ENCODE peak calls at places on chromosomes 5 and 9, in ten cellular contexts. One of them, this sample, is unnamed.

GRCh38 chr5:122354293-122354692 is 42.3 kb downstream of the SNCAIP start:
- DNase-seq in M059J: no peak
- DNase-seq in AG04450: no peak
- DNase-seq in T-helper 2 cell: no peak
- DNase-seq in A549: no peak
- DNase-seq in HFFc6: no peak
- DNase-seq in stromal cell of bone marrow: no peak
- DNase-seq in CD8-positive, alpha-beta T cell: no peak
- DNase-seq in spleen: no peak
- DNase-seq in hypothalamus: peak; percentile 14
- DNase-seq in this sample: no peak

GRCh38 chr5:119410448-119411170 is 41.7 kb upstream of the HSD17B4 start:
- DNase-seq in hypothalamus: no peak
- DNase-seq in AG04450: no peak
- DNase-seq in CD8-positive, alpha-beta T cell: no peak
- DNase-seq in HFFc6: no peak
- DNase-seq in spleen: no peak
- DNase-seq in A549: no peak
- DNase-seq in stromal cell of bone marrow: no peak
- DNase-seq in M059J: no peak
- DNase-seq in T-helper 2 cell: no peak
- DNase-seq in this sample: no peak

GRCh38 chr9:137449931-137450537 is 8.9 kb upstream of the ENTPD8 start:
- DNase-seq in HFFc6: no peak
- DNase-seq in hypothalamus: no peak
- DNase-seq in stromal cell of bone marrow: no peak
- DNase-seq in A549: no peak
- DNase-seq in CD8-positive, alpha-beta T cell: peak; percentile 66
- DNase-seq in T-helper 2 cell: peak; percentile 60
- DNase-seq in AG04450: no peak
- DNase-seq in M059J: no peak
- DNase-seq in spleen: peak; percentile 71
- DNase-seq in this sample: peak; percentile 60

GRCh38 chr9:93235278-93235960 is 51.5 kb downstream of the WNK2 start:
- DNase-seq in AG04450: no peak
- DNase-seq in stromal cell of bone marrow: no peak
- DNase-seq in CD8-positive, alpha-beta T cell: no peak
- DNase-seq in HFFc6: no peak
- DNase-seq in spleen: no peak
- DNase-seq in M059J: no peak
- DNase-seq in A549: no peak
- DNase-seq in hypothalamus: no peak
- DNase-seq in T-helper 2 cell: no peak
- DNase-seq in this sample: no peak

GRCh38 chr5:91311697-91312501 is 71.2 kb downstream of the ARRDC3 start:
- DNase-seq in T-helper 2 cell: peak; percentile 97
- DNase-seq in M059J: peak; percentile 100
- DNase-seq in HFFc6: peak; percentile 99
- DNase-seq in CD8-positive, alpha-beta T cell: peak; percentile 77
- DNase-seq in stromal cell of bone marrow: peak; percentile 100
- DNase-seq in spleen: peak; percentile 84
- DNase-seq in A549: peak; percentile 94
- DNase-seq in AG04450: peak; percentile 96
- DNase-seq in hypothalamus: peak; percentile 7
- DNase-seq in this sample: peak; percentile 78

GRCh38 chr5:155189981-155190380 is 176.4 kb downstream of the KIF4B start:
- DNase-seq in stromal cell of bone marrow: no peak
- DNase-seq in hypothalamus: no peak
- DNase-seq in M059J: peak; percentile 3
- DNase-seq in CD8-positive, alpha-beta T cell: no peak
- DNase-seq in A549: no peak
- DNase-seq in HFFc6: no peak
- DNase-seq in spleen: no peak
- DNase-seq in T-helper 2 cell: no peak
- DNase-seq in AG04450: no peak
- DNase-seq in this sample: no peak

GRCh38 chr5:98096155-98096554 is 677.3 kb upstream of the RGMB start:
- DNase-seq in T-helper 2 cell: no peak
- DNase-seq in hypothalamus: no peak
- DNase-seq in CD8-positive, alpha-beta T cell: no peak
- DNase-seq in M059J: peak; percentile 47
- DNase-seq in HFFc6: peak; percentile 41
- DNase-seq in A549: no peak
- DNase-seq in AG04450: peak; percentile 66
- DNase-seq in spleen: no peak
- DNase-seq in stromal cell of bone marrow: peak; percentile 20
- DNase-seq in this sample: no peak

GRCh38 chr9:99365233-99365980 is 143.3 kb downstream of the SEC61B start:
- DNase-seq in AG04450: no peak
- DNase-seq in CD8-positive, alpha-beta T cell: no peak
- DNase-seq in T-helper 2 cell: no peak
- DNase-seq in A549: no peak
- DNase-seq in spleen: no peak
- DNase-seq in stromal cell of bone marrow: no peak
- DNase-seq in M059J: peak; percentile 87
- DNase-seq in hypothalamus: no peak
- DNase-seq in HFFc6: peak; percentile 73
- DNase-seq in this sample: no peak

This sample was measured in stimulated activated naive CD4-positive, alpha-beta T cell.